ENCODE peak calls at places on chromosomes 1 and 21, in five cellular contexts. Q is brain microvascular endothelial cell, F is GM03348, H is type B pancreatic cell, V is hepatocyte. I is an unnamed sample.

GRCh38 chr1:91091812-91092211 is 70.0 kb upstream of the ZNF644 start:
- DNase-seq in V (no peak), H (no peak), F (no peak), Q (no peak), I (no peak)

GRCh38 chr1:60118119-60118518 is 44.5 kb upstream of the C1orf87 start:
- DNase-seq in H (no peak), F (peak; percentile 62), V (no peak), Q (no peak), I (no peak)

GRCh38 chr1:24084050-24084449 is 27.9 kb downstream of the MYOM3 start:
- DNase-seq in H (no peak), V (no peak), Q (no peak), F (no peak), I (no peak)

GRCh38 chr1:151992345-151993083 is 1.1 kb downstream of the S100A10 start:
- DNase-seq in V (peak; percentile 89), Q (peak; percentile 87), F (peak; percentile 86), H (no peak), I (peak; percentile 11)

GRCh38 chr1:234240680-234241079 is 132.6 kb upstream of the COA6 start:
- DNase-seq in V (no peak), H (no peak), F (no peak), Q (no peak), I (no peak)

GRCh38 chr1:100734716-100735115 is 15.2 kb downstream of the VCAM1 start:
- DNase-seq in Q (no peak), V (no peak), F (peak; percentile 52), H (no peak), I (no peak)

GRCh38 chr1:172041689-172042088 is 200.4 kb downstream of the DNM3 start:
- DNase-seq in V (peak; percentile 38), F (peak; percentile 38), Q (no peak), H (no peak), I (no peak)

GRCh38 chr21:42988234-42988965 is 14.0 kb downstream of the PKNOX1 start:
- DNase-seq in V (no peak), F (peak; percentile 62), Q (no peak), H (no peak), I (no peak)

GRCh38 chr1:169538998-169539871 is 47.0 kb downstream of the F5 start:
- DNase-seq in Q (peak; percentile 86), F (peak; percentile 62), V (peak; percentile 42), H (no peak), I (no peak)

GRCh38 chr1:203690730-203691129 is 64.1 kb downstream of the ATP2B4 start:
- DNase-seq in V (no peak), F (no peak), H (no peak), Q (no peak), I (no peak)

GRCh38 chr1:210654176-210654786 is 325.6 kb downstream of the HHAT start:
- DNase-seq in F (no peak), H (no peak), Q (peak; percentile 12), V (no peak), I (peak; percentile 10)

GRCh38 chr1:157405662-157406061 is 146.7 kb downstream of the FCRL5 start:
- DNase-seq in Q (no peak), V (no peak), H (no peak), F (no peak), I (no peak)

GRCh38 chr1:228032041-228032440 is 25.2 kb downstream of the WNT3A start:
- DNase-seq in V (no peak), Q (no peak), H (no peak), F (no peak), I (no peak)

GRCh38 chr1:151334822-151335221 is 7.6 kb upstream of the PI4KB start:
- DNase-seq in Q (no peak), F (no peak), H (no peak), V (no peak), I (no peak)

GRCh38 chr21:43585924-43586411 is 73.3 kb downstream of the HSF2BP start:
- DNase-seq in Q (peak; percentile 99), V (peak; percentile 77), H (no peak), F (peak; percentile 90), I (no peak)

GRCh38 chr1:167472729-167473529 is 45.4 kb downstream of the CD247 start:
- DNase-seq in Q (no peak), F (no peak), H (no peak), V (no peak), I (no peak)

GRCh38 chr1:67956096-67956495 is 94.3 kb downstream of the DIRAS3 start:
- DNase-seq in H (no peak), Q (no peak), F (no peak), V (no peak), I (no peak)

GRCh38 chr1:75083848-75084514 is 50.2 kb upstream of the LHX8 start:
- DNase-seq in F (no peak), V (no peak), Q (no peak), H (no peak), I (no peak)

GRCh38 chr1:154324241-154324640 is 1.1 kb upstream of the ATP8B2 start:
- DNase-seq in F (no peak), H (no peak), V (no peak), Q (no peak), I (no peak)

GRCh38 chr1:215473943-215474342 is 93.2 kb upstream of the KCTD3 start:
- DNase-seq in F (peak; percentile 49), H (no peak), Q (no peak), V (no peak), I (no peak)

GRCh38 chr1:169024800-169025253 is 81.7 kb upstream of the ATP1B1 start:
- DNase-seq in Q (no peak), V (no peak), H (no peak), F (no peak), I (no peak)

GRCh38 chr1:7360526-7360925 is 410.6 kb upstream of the VAMP3 start:
- DNase-seq in V (no peak), H (no peak), Q (no peak), F (no peak), I (no peak)

GRCh38 chr1:154716012-154716411 is 108.0 kb upstream of the ADAR start:
- DNase-seq in F (peak; percentile 22), H (no peak), V (no peak), Q (no peak), I (no peak)

GRCh38 chr1:203422656-203423055 is 53.0 kb upstream of the PRELP start:
- DNase-seq in H (no peak), F (peak; percentile 74), Q (no peak), V (no peak), I (no peak)

GRCh38 chr1:242523968-242524570 is 428 bp downstream of the PLD5 start:
- DNase-seq in V (peak; percentile 77), Q (no peak), H (peak; percentile 74), F (peak; percentile 80), I (no peak)

GRCh38 chr1:20640183-20640597 is 6.9 kb downstream of the PINK1 start:
- DNase-seq in H (no peak), Q (peak; percentile 34), V (peak; percentile 76), F (peak; percentile 77), I (peak; percentile 60)

GRCh38 chr1:12460911-12461621 is 156.9 kb downstream of the DHRS3 start:
- DNase-seq in H (no peak), Q (no peak), V (no peak), F (no peak), I (no peak)

I was measured in naive thymus-derived CD8-positive, alpha-beta T cell.